ENCODE peak calls at places on chromosome 10, in seven cellular contexts. M is SK-N-SH, H is HepG2, T is K562, S is GM12878, Z is GM12892, Q is H1. U is an unnamed sample.

GRCh38 chr10:5613481-5613880 is 52.9 kb downstream of the ASB13 start:
- DNase-seq in M (no peak), H (no peak), T (no peak), S (no peak), Z (no peak), Q (no peak), U (no peak)

GRCh38 chr10:118259288-118259906 is 82.7 kb downstream of the FAM204A start:
- DNase-seq in M (peak; percentile 47), H (peak; percentile 19), T (peak; percentile 56), S (no peak), Z (no peak), Q (no peak), U (no peak)

GRCh38 chr10:69682955-69683474 is 53.0 kb downstream of the FAM241B start:
- DNase-seq in M (no peak), H (no peak), T (no peak), S (no peak), Z (no peak), Q (no peak), U (no peak)

GRCh38 chr10:24891823-24892222 is 60.6 kb downstream of the PRTFDC1 start:
- DNase-seq in M (peak; percentile 17), H (no peak), T (no peak), S (no peak), Z (no peak), Q (no peak), U (no peak)

GRCh38 chr10:116848032-116848911 is 1.0 kb upstream of the ENO4 start:
- DNase-seq in M (no peak), H (no peak), T (no peak), S (peak; percentile 62), Z (no peak), Q (no peak), U (peak; percentile 43)

GRCh38 chr10:106310596-106310995 is 853.9 kb downstream of the SORCS1 start:
- DNase-seq in M (no peak), H (no peak), T (no peak), S (no peak), Z (no peak), Q (peak; percentile 3), U (no peak)

GRCh38 chr10:78747366-78747955 is 321.3 kb upstream of the ZMIZ1 start:
- DNase-seq in M (no peak), H (no peak), T (no peak), S (no peak), Z (no peak), Q (no peak), U (no peak)

GRCh38 chr10:46006219-46006618 is 24.2 kb downstream of the NCOA4 start:
- DNase-seq in M (no peak), H (no peak), T (no peak), S (no peak), Z (no peak), Q (no peak), U (no peak)

GRCh38 chr10:5292196-5292735 is 72.5 kb upstream of the UCN3 start:
- DNase-seq in M (no peak), H (no peak), T (no peak), S (no peak), Z (no peak), Q (no peak), U (no peak)

GRCh38 chr10:61438141-61438984 is 14.8 kb downstream of the TMEM26 start:
- DNase-seq in M (no peak), H (no peak), T (no peak), S (no peak), Z (no peak), Q (no peak), U (no peak)

GRCh38 chr10:92124524-92125168 is 166.2 kb downstream of the CPEB3 start:
- DNase-seq in M (no peak), H (peak; percentile 73), T (no peak), S (no peak), Z (no peak), Q (no peak), U (no peak)

GRCh38 chr10:116146374-116146773 is 126.6 kb downstream of the GFRA1 start:
- DNase-seq in M (no peak), H (no peak), T (no peak), S (no peak), Z (no peak), Q (no peak), U (no peak)

GRCh38 chr10:96651998-96652431 is 65.2 kb upstream of the TM9SF3 start:
- DNase-seq in M (no peak), H (no peak), T (no peak), S (peak; percentile 79), Z (peak; percentile 31), Q (no peak), U (peak; percentile 23)

GRCh38 chr10:103193820-103194529 is 903 bp upstream of the NT5C2 start:
- DNase-seq in M (peak; percentile 16), H (no peak), T (no peak), S (peak; percentile 44), Z (peak; percentile 12), Q (no peak), U (no peak)

DNA sequence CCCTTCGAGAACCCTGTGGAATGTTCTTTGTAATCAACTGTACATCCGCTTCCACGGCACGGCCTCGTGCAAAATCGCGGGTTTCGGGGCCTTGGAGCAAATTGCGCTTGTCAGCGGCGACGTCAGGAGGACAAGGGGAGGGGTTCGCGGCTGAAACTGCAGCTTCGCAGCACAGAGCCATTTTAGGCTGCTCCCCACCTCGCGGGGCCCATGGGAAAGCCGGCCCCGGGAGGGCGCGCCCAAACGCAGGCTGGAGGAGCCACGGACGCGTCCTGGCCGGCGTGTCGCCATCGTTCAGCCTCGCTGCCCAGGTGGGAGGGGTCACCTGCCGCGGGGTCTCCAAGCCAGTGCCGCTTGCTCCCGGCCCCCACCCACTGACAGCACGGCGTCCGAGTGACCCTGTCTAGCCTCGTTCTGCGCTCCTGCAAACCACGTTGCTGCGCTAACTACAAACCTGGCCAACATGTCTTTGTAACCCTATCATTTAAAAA is 2.8 kb downstream of the SFMBT2 start:
- DNase-seq in M (no peak), H (no peak), T (no peak), S (no peak), Z (no peak), Q (no peak), U (no peak)
- TF ChIP-seq TAF1 in M (no peak), H (no peak), T (no peak), S (no peak), Z (no peak), Q (no peak), U (no peak)

GRCh38 chr10:58967551-58968418 is 208.7 kb upstream of the PHYHIPL start:
- DNase-seq in M (peak; percentile 58), H (peak; percentile 93), T (no peak), S (no peak), Z (no peak), Q (peak; percentile 64), U (no peak)

GRCh38 chr10:58969578-58969977 is 206.9 kb upstream of the PHYHIPL start:
- DNase-seq in M (no peak), H (no peak), T (no peak), S (no peak), Z (no peak), Q (no peak), U (no peak)

GRCh38 chr10:58965855-58966254 is 210.6 kb upstream of the PHYHIPL start:
- DNase-seq in M (no peak), H (peak; percentile 81), T (no peak), S (no peak), Z (no peak), Q (no peak), U (no peak)

GRCh38 chr10:58963101-58963534 is 213.3 kb upstream of the PHYHIPL start:
- DNase-seq in M (no peak), H (peak; percentile 70), T (peak; percentile 18), S (no peak), Z (no peak), Q (no peak), U (no peak)

DNA sequence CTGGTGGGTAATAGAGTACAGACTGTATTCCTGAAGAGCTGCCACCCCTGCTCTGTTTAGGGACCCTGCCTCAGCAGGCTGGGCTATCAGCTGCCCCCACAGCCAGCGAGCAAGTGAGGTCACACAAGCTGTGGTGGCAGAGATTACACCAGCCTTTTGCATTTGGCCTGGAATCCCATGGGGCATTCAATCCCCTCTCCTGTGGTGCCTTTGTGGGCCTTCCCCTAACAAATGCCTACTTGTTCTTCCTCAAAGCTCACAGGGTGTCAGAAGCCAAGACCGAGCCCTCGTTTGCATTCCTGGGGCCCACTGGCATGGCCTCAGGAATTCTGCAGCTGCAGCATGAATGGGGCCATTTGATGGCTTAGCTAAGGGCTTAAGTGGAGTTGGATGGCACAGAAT is 212.7 kb upstream of the PHYHIPL start:
- DNase-seq in M (no peak), H (peak; percentile 90), T (no peak), S (no peak), Z (no peak), Q (peak; percentile 93), U (no peak)
- TF ChIP-seq TAF1 in M (no peak), H (no peak), T (no peak), S (no peak), Z (no peak), Q (no peak), U (no peak)

GRCh38 chr10:125699562-125700143 is 16.7 kb upstream of the TEX36 start:
- DNase-seq in M (no peak), H (no peak), T (no peak), S (no peak), Z (no peak), Q (no peak), U (no peak)

GRCh38 chr10:125694874-125695273 is 11.9 kb upstream of the TEX36 start:
- DNase-seq in M (no peak), H (no peak), T (no peak), S (no peak), Z (no peak), Q (no peak), U (no peak)

GRCh38 chr10:125698599-125698998 is 15.6 kb upstream of the TEX36 start:
- DNase-seq in M (peak; percentile 41), H (no peak), T (no peak), S (no peak), Z (no peak), Q (no peak), U (no peak)

DNA sequence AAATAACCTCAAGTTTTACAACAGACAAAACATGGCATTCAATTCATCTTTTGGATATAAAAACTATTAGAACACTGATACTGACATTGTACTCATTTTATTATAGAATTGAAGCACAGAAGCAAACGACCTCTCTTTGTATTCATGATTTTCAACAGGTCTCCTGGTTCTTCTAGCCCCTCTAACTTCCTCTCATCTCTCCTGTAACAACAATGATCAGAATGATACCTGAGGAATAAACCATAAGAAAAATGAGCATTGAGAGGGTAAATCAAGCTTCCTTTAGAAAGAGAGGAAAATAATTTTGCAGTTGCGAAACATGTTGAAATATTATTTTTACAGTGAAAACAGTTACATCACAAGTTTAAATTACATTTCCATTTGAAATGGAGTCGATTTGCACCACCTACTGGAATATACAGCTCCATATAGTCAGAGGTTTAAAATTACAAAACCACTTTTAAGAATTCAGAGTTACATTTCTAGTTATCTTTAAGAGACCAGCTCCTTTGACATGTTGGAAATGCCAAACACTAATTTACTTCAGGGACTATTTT is 17.5 kb upstream of the TEX36 start:
- DNase-seq in M (no peak), H (no peak), T (no peak), S (no peak), Z (no peak), Q (no peak), U (no peak)
- TF ChIP-seq TAF1 in M (no peak), H (no peak), T (no peak), S (no peak), Z (no peak), Q (no peak), U (no peak)

GRCh38 chr10:51607436-51607835 is 92.0 kb downstream of the CSTF2T start:
- DNase-seq in M (no peak), H (no peak), T (no peak), S (no peak), Z (no peak), Q (no peak), U (no peak)

GRCh38 chr10:51606829-51607228 is 92.6 kb downstream of the CSTF2T start:
- DNase-seq in M (no peak), H (no peak), T (no peak), S (no peak), Z (no peak), Q (no peak), U (no peak)

GRCh38 chr10:51602326-51602725 is 97.1 kb downstream of the CSTF2T start:
- DNase-seq in M (no peak), H (no peak), T (no peak), S (no peak), Z (no peak), Q (no peak), U (no peak)
- TF ChIP-seq TAF1 in M (no peak), H (no peak), T (no peak), S (no peak), Z (no peak), Q (no peak), U (no peak)